ENCODE peak calls at places on chromosomes 12 and 14, in four cellular contexts. H, Z, J and I are unnamed samples.
A peak's percentile ranks its signal among the peaks of the same experiment; 100 is the strongest.

GRCh38 chr14:101962503-101962874 is 1.9 kb upstream of the DYNC1H1 start:
- DNase-seq in H (peak; percentile 68), Z (peak; percentile 63), J (peak; percentile 85), I (peak; percentile 92)

GRCh38 chr12:247271-247670 is 15.4 kb downstream of the SLC6A13 start:
- DNase-seq in H (no peak), Z (no peak), J (no peak), I (no peak)

GRCh38 chr12:6044082-6044481 is 80.4 kb downstream of the VWF start:
- DNase-seq in H (no peak), Z (no peak), J (no peak), I (peak; percentile 71)

GRCh38 chr14:56145965-56146364 is 27.8 kb downstream of the PELI2 start:
- DNase-seq in H (peak; percentile 59), Z (no peak), J (peak; percentile 64), I (peak; percentile 72)

GRCh38 chr12:69569236-69569635 is 16.0 kb upstream of the CCT2 start:
- DNase-seq in H (no peak), Z (no peak), J (peak; percentile 23), I (no peak)

GRCh38 chr14:104681689-104682074 is 7.7 kb upstream of the INF2 start:
- DNase-seq in H (peak; percentile 91), Z (peak; percentile 84), J (peak; percentile 85), I (peak; percentile 89)

GRCh38 chr12:118855858-118856257 is 125.5 kb upstream of the SRRM4 start:
- DNase-seq in H (no peak), Z (no peak), J (no peak), I (no peak)

GRCh38 chr14:75275598-75275997 is 3.0 kb upstream of the FOS start:
- DNase-seq in H (no peak), Z (no peak), J (no peak), I (no peak)

GRCh38 chr12:132131229-132131628 is 12.9 kb downstream of the DDX51 start:
- DNase-seq in H (no peak), Z (no peak), J (no peak), I (no peak)

GRCh38 chr12:76952995-76953394 is 74.2 kb upstream of the CSRP2 start:
- DNase-seq in H (no peak), Z (peak; percentile 15), J (no peak), I (no peak)

GRCh38 chr14:95815226-95815690 is 61.4 kb upstream of the TUNAR start:
- DNase-seq in H (no peak), Z (no peak), J (no peak), I (no peak)

GRCh38 chr14:37901978-37902377 is 305.7 kb upstream of the SSTR1 start:
- DNase-seq in H (no peak), Z (no peak), J (peak; percentile 17), I (peak; percentile 45)

GRCh38 chr12:32240210-32240609 is 133.6 kb downstream of the BICD1 start:
- DNase-seq in H (peak; percentile 62), Z (no peak), J (no peak), I (no peak)

GRCh38 chr12:728781-729180 is 23.6 kb upstream of the WNK1 start:
- DNase-seq in H (no peak), Z (no peak), J (no peak), I (no peak)

GRCh38 chr12:6068226-6068625 is 56.2 kb downstream of the VWF start:
- DNase-seq in H (no peak), Z (no peak), J (no peak), I (no peak)

GRCh38 chr12:127640181-127640886 is 626.6 kb upstream of the TMEM132C start:
- DNase-seq in H (no peak), Z (no peak), J (peak; percentile 97), I (no peak)

GRCh38 chr12:108484845-108485244 is 30.2 kb upstream of the FICD start:
- DNase-seq in H (no peak), Z (no peak), J (no peak), I (no peak)

GRCh38 chr12:4934651-4935050 is 24.9 kb downstream of the KCNA1 start:
- DNase-seq in H (peak; percentile 11), Z (no peak), J (peak; percentile 11), I (no peak)

GRCh38 chr12:31362759-31363415 is 36.9 kb upstream of the SINHCAF start:
- DNase-seq in H (no peak), Z (peak; percentile 67), J (no peak), I (no peak)

GRCh38 chr12:100554608-100555077 is 18.8 kb upstream of the GAS2L3 start:
- DNase-seq in H (peak; percentile 93), Z (peak; percentile 81), J (peak; percentile 94), I (peak; percentile 95)

GRCh38 chr14:64388533-64389243 is 535 bp downstream of the MTHFD1 start:
- DNase-seq in H (peak; percentile 55), Z (no peak), J (peak; percentile 25), I (peak; percentile 65)

GRCh38 chr14:68843471-68844209 is 50.8 kb upstream of the ZFP36L1 start:
- DNase-seq in H (peak; percentile 86), Z (peak; percentile 82), J (peak; percentile 74), I (peak; percentile 86)

GRCh38 chr12:27530157-27530922 is 6.3 kb downstream of the PPFIBP1 start:
- DNase-seq in H (no peak), Z (no peak), J (no peak), I (no peak)

GRCh38 chr12:63894132-63894531 is 49.6 kb downstream of the SRGAP1 start:
- DNase-seq in H (no peak), Z (no peak), J (no peak), I (peak; percentile 34)

GRCh38 chr12:46942579-46942978 is 116.8 kb upstream of the SLC38A4 start:
- DNase-seq in H (peak; percentile 25), Z (no peak), J (peak; percentile 49), I (no peak)

GRCh38 chr14:100076630-100077029 is 11.4 kb downstream of the EVL start:
- DNase-seq in H (no peak), Z (no peak), J (peak; percentile 89), I (peak; percentile 56)

GRCh38 chr12:107394693-107395092 is 290.9 kb upstream of the PWP1 start:
- DNase-seq in H (no peak), Z (no peak), J (no peak), I (no peak)

GRCh38 chr14:71400821-71401447 is 493.7 kb downstream of the PCNX1 start:
- DNase-seq in H (no peak), Z (no peak), J (peak; percentile 68), I (peak; percentile 41)

GRCh38 chr14:68369289-68369925 is 423.5 kb downstream of the ZFP36L1 start:
- DNase-seq in H (no peak), Z (no peak), J (no peak), I (no peak)